ENCODE peak calls at places on chromosome 6, in ten cellular contexts. M is stomach; H is tibial nerve; G is osteoblast; P is uterus; B is upper lobe of left lung; A is lung; U is heart left ventricle; Q is mammary epithelial cell; I is effector memory CD4-positive, alpha-beta T cell. V is an unnamed sample.

GRCh38 chr6:34062815-34063214 is 83.1 kb downstream of the GRM4 start:
- DNase-seq in H (no peak), G (no peak), I (no peak), P (no peak), Q (no peak), B (no peak), A (no peak), M (no peak), U (no peak), V (peak)

GRCh38 chr6:109291893-109292292 is 90.4 kb downstream of the CD164 start:
- DNase-seq in P (no peak), H (no peak), Q (no peak), G (no peak), B (no peak), U (no peak), M (no peak), A (no peak), I (no peak), V (no peak)

GRCh38 chr6:142374965-142375733 is 73.3 kb downstream of the ADGRG6 start:
- DNase-seq in H (no peak), U (no peak), Q (peak), P (no peak), M (no peak), I (no peak), G (peak), B (no peak), A (no peak), V (no peak)

GRCh38 chr6:135520781-135521180 is 23.2 kb upstream of the AHI1 start:
- DNase-seq in Q (no peak), G (peak), B (no peak), M (no peak), I (no peak), P (no peak), H (no peak), U (no peak), A (no peak), V (no peak)

GRCh38 chr6:6841571-6841970 is 253.1 kb downstream of the LY86 start:
- DNase-seq in A (no peak), Q (no peak), I (no peak), H (no peak), P (no peak), G (no peak), B (no peak), M (peak), U (no peak), V (no peak)

GRCh38 chr6:110738899-110739365 is 76.3 kb downstream of the CDK19 start:
- DNase-seq in A (no peak), Q (no peak), P (no peak), I (no peak), H (no peak), U (no peak), G (no peak), B (no peak), M (no peak), V (no peak)

GRCh38 chr6:106885659-106886058 is 88.9 kb downstream of the CD24 start:
- DNase-seq in A (no peak), G (no peak), M (no peak), Q (no peak), I (no peak), U (no peak), B (no peak), P (no peak), H (no peak), V (no peak)

GRCh38 chr6:73631849-73632248 is 21.9 kb downstream of the SLC17A5 start:
- DNase-seq in G (no peak), I (no peak), M (no peak), H (no peak), P (no peak), B (no peak), U (no peak), Q (no peak), A (no peak), V (no peak)

GRCh38 chr6:154197176-154197850 is 158.3 kb downstream of the OPRM1 start:
- DNase-seq in G (peak), I (no peak), M (no peak), P (no peak), U (no peak), A (no peak), Q (peak), B (no peak), H (no peak), V (no peak)

GRCh38 chr6:54135665-54136370 is 24.6 kb downstream of the MLIP start:
- DNase-seq in B (no peak), U (no peak), P (no peak), G (no peak), H (no peak), I (no peak), Q (peak), A (no peak), M (no peak), V (no peak)

GRCh38 chr6:15512126-15512525 is 150.7 kb downstream of the DTNBP1 start:
- DNase-seq in M (no peak), B (no peak), A (no peak), I (no peak), Q (no peak), H (no peak), G (peak), U (no peak), P (no peak), V (peak)

GRCh38 chr6:26030716-26031115 is 56.5 kb upstream of the HFE start:
- DNase-seq in Q (no peak), U (no peak), I (no peak), H (no peak), P (no peak), B (no peak), A (no peak), M (no peak), G (no peak), V (no peak)

GRCh38 chr6:6823030-6823429 is 234.5 kb downstream of the LY86 start:
- DNase-seq in B (no peak), U (no peak), A (no peak), M (no peak), I (no peak), G (no peak), P (no peak), Q (no peak), H (no peak), V (no peak)

GRCh38 chr6:90083891-90084290 is 189.6 kb downstream of the GJA10 start:
- DNase-seq in A (no peak), B (no peak), M (no peak), I (no peak), Q (no peak), G (no peak), U (no peak), P (no peak), H (no peak), V (no peak)

GRCh38 chr6:99348220-99348822 is 1.2 kb downstream of the FAXC start:
- DNase-seq in M (no peak), H (no peak), I (no peak), U (no peak), Q (no peak), P (no peak), B (no peak), G (peak), A (no peak), V (no peak)
- H3K4me3 ChIP-seq in M (peak), H (no peak), I (no peak), U (no peak), Q (peak), P (no peak), B (peak), G (no peak), A (no peak), V (peak)

DNA sequence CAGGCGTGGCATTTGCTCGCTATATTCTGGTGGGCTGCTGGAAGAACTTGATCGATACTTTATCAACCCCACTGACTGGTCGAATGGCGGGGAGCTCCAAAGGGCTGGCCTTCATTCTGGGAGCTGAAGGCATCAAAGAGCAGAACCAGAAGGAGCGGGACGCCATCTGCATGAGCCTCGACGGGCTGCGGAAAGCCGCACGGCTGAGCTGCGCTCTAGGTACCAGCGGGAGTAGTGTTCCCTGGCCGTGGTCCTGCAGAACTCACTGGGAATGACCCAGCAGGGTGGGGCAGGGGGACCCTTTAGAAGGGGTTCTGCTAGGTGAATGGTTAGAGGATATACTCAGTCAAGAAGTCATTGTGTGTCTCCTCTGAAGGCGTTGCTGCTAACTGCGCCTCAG is 68.4 kb upstream of the PBOV1 start:
- DNase-seq in A (no peak), P (no peak), Q (no peak), U (no peak), B (no peak), I (no peak), G (no peak), H (no peak), M (no peak), V (no peak)
- H3K27ac ChIP-seq in A (no peak), P (no peak), Q (no peak), U (no peak), B (no peak), I (no peak), G (no peak), H (no peak), M (no peak), V (no peak)

GRCh38 chr6:166626177-166627038 is 643 bp downstream of the RPS6KA2 start:
- DNase-seq in I (no peak), Q (peak), P (no peak), U (no peak), M (peak), B (peak), H (no peak), A (peak), G (no peak), V (no peak)

GRCh38 chr6:166627039-166627874 is at the start of gene RPS6KA2:
- DNase-seq in A (peak), Q (peak), G (peak), I (peak), U (peak), H (peak), P (peak), M (peak), B (peak), V (peak)

GRCh38 chr6:166625356-166625755 is 1.7 kb downstream of the RPS6KA2 start:
- DNase-seq in H (no peak), U (no peak), G (no peak), Q (peak), A (no peak), B (no peak), M (no peak), P (no peak), I (no peak), V (no peak)

GRCh38 chr6:166623318-166623717 is 3.7 kb downstream of the RPS6KA2 start:
- DNase-seq in I (no peak), M (no peak), B (no peak), G (no peak), H (no peak), P (no peak), U (no peak), Q (no peak), A (peak), V (no peak)

DNA sequence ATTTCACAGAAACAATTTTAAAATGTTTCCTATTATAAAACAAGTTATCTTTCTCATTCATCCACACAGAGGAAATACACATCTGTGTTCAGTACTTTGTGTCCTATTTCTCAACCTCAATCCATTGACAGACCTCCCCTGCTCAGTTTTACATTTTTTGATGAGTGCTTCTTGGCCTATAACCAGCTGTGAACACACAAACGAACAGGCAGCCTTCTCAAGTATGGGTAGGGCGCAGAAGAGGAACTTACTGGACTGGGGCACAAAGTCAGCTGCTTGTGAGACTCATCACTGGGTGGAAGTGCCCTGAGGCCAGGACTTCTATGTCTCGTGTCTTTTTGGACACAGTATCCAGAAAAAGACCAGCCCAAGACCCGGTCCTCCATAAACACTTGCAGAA is 2.8 kb downstream of the RPS6KA2 start:
- DNase-seq in Q (peak), U (peak), G (no peak), A (peak), I (no peak), H (no peak), M (no peak), B (no peak), P (peak), V (no peak)
- H3K4me3 ChIP-seq in Q (no peak), U (no peak), G (no peak), A (no peak), I (no peak), H (no peak), M (no peak), B (no peak), P (no peak), V (no peak)

DNA sequence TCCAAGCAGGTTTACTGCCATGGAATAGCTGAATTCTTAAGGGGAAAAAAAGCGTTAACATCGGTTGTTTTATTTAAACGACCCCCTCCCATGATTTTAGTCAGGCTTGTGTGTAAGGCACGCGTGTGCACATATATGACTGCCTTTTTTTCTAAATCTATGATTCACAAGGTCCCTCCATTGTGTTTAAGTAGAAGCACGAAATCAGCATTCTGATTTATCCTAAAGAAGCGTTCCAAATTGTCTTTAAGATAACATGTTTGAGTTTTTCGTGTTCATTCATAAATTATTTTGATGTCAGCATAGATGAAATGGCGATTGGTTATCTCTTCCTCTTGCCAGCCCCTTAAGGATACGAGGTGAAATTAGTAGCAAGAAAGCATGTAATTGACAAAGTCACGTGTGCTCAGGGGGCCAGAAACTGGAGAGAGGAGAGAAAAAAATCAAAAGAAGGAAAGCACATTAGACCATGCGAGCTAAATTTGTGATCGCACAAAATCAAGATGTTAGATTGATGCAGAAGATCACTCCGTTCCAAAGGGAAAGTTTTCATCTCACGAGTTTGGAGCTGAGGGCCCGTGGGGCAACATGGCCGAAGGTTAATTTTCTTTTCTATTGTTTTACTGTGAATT is at the start of gene LIN28B:
- DNase-seq in I (no peak), G (no peak), M (no peak), Q (no peak), B (no peak), A (no peak), U (no peak), P (no peak), H (no peak), V (peak)
- H3K27ac ChIP-seq in I (no peak), G (no peak), M (no peak), Q (no peak), B (no peak), A (no peak), U (no peak), P (no peak), H (no peak), V (peak)

GRCh38 chr6:43773050-43773956 is 3.3 kb downstream of the VEGFA start:
- DNase-seq in B (no peak), I (no peak), G (peak), H (no peak), A (peak), M (peak), Q (peak), U (peak), P (peak), V (peak)
- H3K4me3 ChIP-seq in B (peak), I (no peak), G (peak), H (peak), A (peak), M (peak), Q (peak), U (peak), P (peak), V (no peak)

GRCh38 chr6:112947507-112947906 is 600.4 kb downstream of the RFPL4B start:
- DNase-seq in H (no peak), U (no peak), A (no peak), B (no peak), I (no peak), M (no peak), P (no peak), G (no peak), Q (no peak), V (no peak)

GRCh38 chr6:112957526-112957916 is 610.4 kb downstream of the RFPL4B start:
- DNase-seq in H (no peak), A (no peak), P (no peak), M (no peak), I (no peak), B (no peak), U (no peak), Q (no peak), G (no peak), V (no peak)

GRCh38 chr6:112946051-112946450 is 598.9 kb downstream of the RFPL4B start:
- DNase-seq in P (no peak), Q (no peak), B (no peak), I (no peak), M (no peak), A (no peak), U (no peak), G (no peak), H (no peak), V (peak)

GRCh38 chr6:112956696-112957525 is 609.8 kb downstream of the RFPL4B start:
- DNase-seq in A (no peak), U (peak), P (no peak), B (no peak), M (no peak), G (peak), Q (peak), H (no peak), I (no peak), V (peak)

DNA sequence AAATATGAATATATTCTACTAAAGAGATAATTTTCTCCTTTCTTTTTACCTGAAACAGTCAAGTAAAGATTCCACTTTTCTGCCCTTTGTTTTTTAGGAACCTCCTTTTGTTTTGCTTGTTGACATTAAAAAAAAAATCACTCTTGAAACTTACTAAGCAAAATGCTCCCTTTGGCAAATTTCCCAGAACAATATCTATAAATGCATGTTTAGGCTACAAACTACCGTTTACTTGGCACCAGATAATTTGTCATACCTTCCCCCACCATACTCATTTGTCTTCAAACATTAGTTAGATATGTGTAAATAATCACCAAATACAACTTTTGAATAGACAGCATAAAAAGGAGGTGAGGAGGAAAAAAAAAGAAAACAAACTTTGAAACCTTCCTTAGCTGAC is 604.7 kb downstream of the RFPL4B start:
- DNase-seq in Q (no peak), G (no peak), U (no peak), P (no peak), H (no peak), A (no peak), I (no peak), B (no peak), M (no peak), V (no peak)
- H3K27ac ChIP-seq in Q (no peak), G (no peak), U (no peak), P (no peak), H (no peak), A (no peak), I (no peak), B (no peak), M (no peak), V (no peak)

GRCh38 chr6:28725274-28725809 is 198.4 kb downstream of the TRIM27 start:
- DNase-seq in Q (no peak), H (no peak), G (no peak), B (no peak), M (no peak), P (no peak), U (no peak), A (no peak), I (no peak), V (no peak)

GRCh38 chr6:28727559-28728211 is 196.1 kb downstream of the TRIM27 start:
- DNase-seq in Q (no peak), U (no peak), H (no peak), M (no peak), G (no peak), I (no peak), B (no peak), P (no peak), A (no peak), V (no peak)

GRCh38 chr6:28724395-28724794 is 198.7 kb downstream of the GPX5 start:
- DNase-seq in M (no peak), U (no peak), Q (no peak), G (no peak), A (no peak), P (no peak), B (no peak), H (no peak), I (no peak), V (no peak)

GRCh38 chr6:28726569-28727309 is 197.0 kb downstream of the TRIM27 start:
- DNase-seq in A (no peak), H (no peak), B (no peak), M (no peak), Q (no peak), P (no peak), I (no peak), U (no peak), G (no peak), V (no peak)

GRCh38 chr6:28725890-28726348 is 197.9 kb downstream of the TRIM27 start:
- DNase-seq in Q (peak), G (no peak), P (no peak), U (no peak), A (no peak), M (no peak), I (no peak), H (no peak), B (no peak), V (no peak)
- H3K4me3 ChIP-seq in Q (no peak), G (no peak), P (no peak), U (no peak), A (no peak), M (no peak), I (no peak), H (no peak), B (no peak), V (no peak)

DNA sequence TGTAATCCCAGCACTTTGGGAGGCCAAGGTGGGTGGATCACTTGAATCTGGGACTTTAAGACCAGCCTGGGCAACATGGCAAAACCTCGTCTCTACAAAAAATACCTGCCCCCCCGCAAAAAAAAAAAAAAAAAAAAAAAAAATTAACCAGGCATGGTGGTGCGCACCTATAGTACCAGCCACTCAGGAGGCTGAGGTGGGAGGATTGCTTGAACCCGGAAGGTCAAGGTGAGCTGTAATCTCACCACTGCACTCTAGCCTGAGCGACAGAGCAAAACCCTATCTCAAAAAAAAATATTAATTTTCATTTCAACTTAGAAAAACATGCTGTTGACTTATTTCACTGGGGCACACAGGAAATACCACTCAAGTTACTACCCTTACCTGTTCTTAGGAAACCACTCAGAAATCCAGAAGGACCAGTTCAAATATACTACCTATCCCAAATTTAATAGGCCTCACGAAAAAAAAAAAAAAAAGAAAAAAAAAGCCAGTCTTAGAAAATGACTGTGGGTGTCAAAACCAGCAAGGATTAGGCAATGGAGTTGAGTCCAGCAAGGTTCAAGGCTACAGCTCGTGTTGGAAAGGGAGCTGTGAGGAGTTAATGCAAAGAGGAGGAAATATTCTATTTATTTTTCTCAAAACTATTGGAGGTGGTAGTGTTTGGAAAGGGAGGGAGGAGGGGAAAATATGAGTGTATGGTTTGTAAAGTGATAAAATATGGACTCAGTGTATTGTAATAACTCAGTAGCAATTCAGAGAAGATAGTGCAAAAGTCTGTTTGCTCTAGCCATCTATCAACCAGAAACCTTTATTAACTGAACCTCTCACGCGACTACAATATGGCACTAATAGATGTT is 33.9 kb upstream of the PIM1 start:
- DNase-seq in Q (peak), I (no peak), M (no peak), B (no peak), H (no peak), U (no peak), G (no peak), P (no peak), A (no peak), V (no peak)
- H3K27ac ChIP-seq in Q (peak), I (no peak), M (peak), B (peak), H (no peak), U (no peak), G (peak), P (peak), A (no peak), V (peak)

V was measured in SJCRH30.